ENCODE peak calls at places on chromosomes 7 and 10, in five cellular contexts. H is AG09309, Q is neural progenitor cell, F is cardiac muscle cell, I is neural crest cell. E is an unnamed sample.

GRCh38 chr7:127628445-127628844 is 10.5 kb upstream of the PAX4 start:
- DNase-seq in I (no peak), F (peak; percentile 9), H (no peak), Q (peak; percentile 50), E (no peak)

GRCh38 chr7:72386152-72386551 is 26.0 kb downstream of the CALN1 start:
- DNase-seq in F (no peak), I (no peak), H (no peak), Q (no peak), E (no peak)

GRCh38 chr7:22582860-22583640 is 83.1 kb upstream of the STEAP1B start:
- DNase-seq in H (peak; percentile 80), Q (peak; percentile 32), I (no peak), F (peak; percentile 18), E (no peak)

GRCh38 chr7:69864283-69864682 is 266.0 kb downstream of the AUTS2 start:
- DNase-seq in Q (no peak), H (no peak), F (no peak), I (no peak), E (no peak)

GRCh38 chr7:82600601-82601000 is 157.0 kb upstream of the CACNA2D1 start:
- DNase-seq in I (no peak), F (no peak), H (no peak), Q (no peak), E (no peak)

GRCh38 chr10:38047666-38048065 is 37.2 kb downstream of the ZNF33A start:
- DNase-seq in Q (no peak), I (no peak), F (no peak), H (peak; percentile 11), E (no peak)

GRCh38 chr7:142100634-142101033 is 10.9 kb upstream of the MGAM2 start:
- DNase-seq in H (no peak), Q (no peak), I (no peak), F (no peak), E (no peak)

GRCh38 chr7:7739204-7739603 is 20.8 kb upstream of the RPA3 start:
- DNase-seq in I (no peak), Q (no peak), H (no peak), F (no peak), E (no peak)

GRCh38 chr7:77326131-77326530 is 90.0 kb downstream of the GSAP start:
- DNase-seq in H (no peak), Q (no peak), F (no peak), I (no peak), E (no peak)

GRCh38 chr10:57260175-57260574 is 899.1 kb upstream of the ZWINT start:
- DNase-seq in I (no peak), Q (no peak), F (no peak), H (no peak), E (no peak)

GRCh38 chr7:30184804-30185487 is 50.2 kb downstream of the MTURN start:
- DNase-seq in I (no peak), H (no peak), Q (no peak), F (no peak), E (no peak)

GRCh38 chr7:48637382-48637781 is 287.0 kb upstream of the CDC14C start:
- DNase-seq in F (no peak), H (no peak), Q (no peak), I (no peak), E (no peak)

GRCh38 chr7:38411404-38411803 is 138.0 kb upstream of the TARP start:
- DNase-seq in H (no peak), I (no peak), Q (peak; percentile 43), F (peak; percentile 13), E (no peak)

GRCh38 chr7:103702454-103702853 is 256.4 kb upstream of the SLC26A5 start:
- DNase-seq in F (no peak), Q (no peak), H (no peak), I (no peak), E (no peak)

GRCh38 chr7:159083001-159083697 is 61.5 kb downstream of the VIPR2 start:
- DNase-seq in I (no peak), H (no peak), Q (no peak), F (no peak), E (no peak)

GRCh38 chr7:88429382-88429781 is 122.7 kb upstream of the STEAP4 start:
- DNase-seq in F (no peak), Q (no peak), I (no peak), H (no peak), E (no peak)

GRCh38 chr10:47042815-47043750 is 131.9 kb downstream of the PTPN20 start:
- DNase-seq in Q (no peak), I (no peak), F (no peak), H (no peak), E (no peak)

GRCh38 chr7:68371985-68372384 is 1226.3 kb upstream of the AUTS2 start:
- DNase-seq in H (no peak), I (no peak), Q (no peak), F (no peak), E (no peak)

GRCh38 chr10:4512557-4513286 is 313.3 kb upstream of the AKR1E2 start:
- DNase-seq in H (peak; percentile 17), F (peak; percentile 76), I (no peak), Q (peak; percentile 48), E (no peak)

GRCh38 chr7:55309040-55309991 is 55.8 kb upstream of the LANCL2 start:
- DNase-seq in Q (no peak), I (no peak), F (no peak), H (no peak), E (no peak)

GRCh38 chr7:106521115-106521514 is 139.8 kb downstream of the CCDC71L start:
- DNase-seq in F (no peak), I (no peak), H (no peak), Q (no peak), E (no peak)
- TF ChIP-seq CTCF in F (no peak), I (no peak), H (no peak), Q (peak; percentile 6), E (no peak)

DNA sequence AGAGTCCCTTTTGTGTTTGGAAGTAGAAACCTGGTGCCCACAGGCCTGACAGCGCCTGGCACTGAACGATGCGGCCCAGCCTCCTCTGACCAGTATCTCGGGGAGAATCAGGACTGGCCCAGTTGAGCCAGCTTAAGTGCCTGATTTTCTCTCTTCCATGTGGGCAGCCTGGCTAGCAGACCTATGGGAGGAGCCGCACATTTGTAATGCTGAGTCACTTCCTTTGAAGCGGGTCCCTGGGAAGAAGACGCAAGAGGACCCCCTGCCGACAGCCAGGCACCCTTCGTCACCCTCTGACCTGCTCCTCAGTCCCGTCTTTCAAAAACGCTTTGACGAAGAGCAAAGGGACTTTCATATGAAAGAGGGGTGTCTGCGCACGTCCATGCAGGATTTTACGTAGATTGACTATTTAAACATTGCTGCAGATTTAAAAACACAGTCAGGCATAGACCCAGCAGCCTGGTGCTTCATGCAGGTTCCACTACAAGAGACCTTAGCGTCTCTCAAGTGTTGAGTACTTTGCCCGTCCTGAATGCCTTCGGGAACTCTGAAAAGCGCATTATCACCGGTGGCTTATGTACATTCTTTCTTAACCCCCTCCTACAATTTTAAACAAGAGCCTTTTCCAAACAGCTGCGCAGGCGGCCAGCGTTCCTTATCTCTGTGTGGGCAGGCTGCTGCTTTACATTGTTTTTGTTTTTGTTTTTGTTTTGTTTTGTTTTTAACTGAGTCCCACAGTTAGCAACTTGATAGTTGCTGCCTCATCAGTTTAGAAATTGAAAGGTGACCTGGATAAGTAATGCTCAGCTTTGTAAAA is 36.5 kb upstream of the AP5Z1 start:
- DNase-seq in H (peak; percentile 45), F (peak; percentile 54), Q (peak; percentile 81), I (peak; percentile 11), E (no peak)
- TF ChIP-seq CTCF in H (no peak), F (peak; percentile 23), Q (no peak), I (no peak), E (no peak)

GRCh38 chr7:139341058-139341775 is at the start of gene FMC1:
- DNase-seq in F (peak; percentile 94), I (peak; percentile 83), Q (peak; percentile 96), H (peak; percentile 81), E (peak; percentile 88)
- TF ChIP-seq CTCF in F (peak; percentile 36), I (peak; percentile 46), Q (peak; percentile 38), H (peak; percentile 32), E (no peak)

GRCh38 chr7:76318488-76319353 is 16.2 kb downstream of the HSPB1 start:
- DNase-seq in H (peak; percentile 73), I (peak; percentile 40), Q (peak; percentile 78), F (peak; percentile 56), E (no peak)
- TF ChIP-seq CTCF in H (peak; percentile 37), I (peak; percentile 54), Q (peak; percentile 26), F (peak; percentile 35), E (peak; percentile 62)

DNA sequence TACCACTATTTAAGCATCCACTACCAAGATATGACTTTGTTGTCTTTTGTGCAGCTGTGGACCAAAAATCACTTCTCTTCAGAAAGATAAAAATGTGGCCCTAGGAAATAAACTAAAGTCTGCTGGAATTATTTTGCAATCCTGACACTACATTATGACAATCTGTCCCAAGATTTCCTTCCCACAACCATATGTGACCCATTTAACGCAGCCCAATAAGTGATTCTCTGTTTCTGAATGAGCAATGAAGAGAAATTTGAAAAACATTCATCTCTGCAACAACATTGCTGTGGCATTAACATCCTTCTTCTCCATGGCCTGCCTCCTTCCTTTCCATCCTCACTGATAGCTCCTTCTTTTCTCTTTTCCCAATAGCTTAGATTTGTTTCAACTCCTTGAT is 212.0 kb downstream of the TSPAN12 start:
- DNase-seq in H (no peak), F (no peak), I (no peak), Q (no peak), E (no peak)
- TF ChIP-seq CTCF in H (no peak), F (no peak), I (no peak), Q (no peak), E (no peak)